ENCODE peak calls at places on chromosomes 11 and 22, in five cellular contexts. S is OCI-LY7, T is GM23338, C is neural progenitor cell, H is HCT116. N is an unnamed sample.

GRCh38 chr11:15704064-15704463 is 589.3 kb downstream of the INSC start:
- DNase-seq in H (no peak), S (no peak), C (peak), T (no peak), N (no peak)

GRCh38 chr22:31488988-31489617 is 539 bp downstream of the EIF4ENIF1 start:
- DNase-seq in T (peak), S (peak), H (no peak), C (peak), N (peak)

GRCh38 chr11:41235670-41236069 is 223.8 kb downstream of the LRRC4C start:
- DNase-seq in S (no peak), T (no peak), C (no peak), H (no peak), N (no peak)

GRCh38 chr11:2248762-2249161 is 21.6 kb downstream of the ASCL2 start:
- DNase-seq in C (no peak), H (no peak), S (no peak), T (no peak), N (no peak)

GRCh38 chr11:29319231-29319630 is 697.6 kb downstream of the KCNA4 start:
- DNase-seq in T (no peak), C (no peak), H (no peak), S (no peak), N (peak)

GRCh38 chr11:693415-693831 is 1.6 kb downstream of the DEAF1 start:
- DNase-seq in C (peak), H (no peak), S (no peak), T (no peak), N (peak)

GRCh38 chr11:110133182-110133581 is 40.0 kb downstream of the ZC3H12C start:
- DNase-seq in H (no peak), S (no peak), C (no peak), T (no peak), N (no peak)

GRCh38 chr22:35306350-35306967 is 6.8 kb downstream of the TOM1 start:
- DNase-seq in T (no peak), H (no peak), S (peak), C (peak), N (peak)

GRCh38 chr11:111236355-111236754 is 9.2 kb upstream of the POU2AF2 start:
- DNase-seq in S (no peak), T (no peak), C (no peak), H (no peak), N (no peak)

GRCh38 chr11:48019230-48019584 is 38.8 kb downstream of the PTPRJ start:
- DNase-seq in S (peak), H (no peak), T (peak), C (peak), N (no peak)

GRCh38 chr22:19325296-19325950 is 33.9 kb upstream of the CLTCL1 start:
- DNase-seq in H (no peak), T (no peak), C (no peak), S (no peak), N (peak)

GRCh38 chr11:70861534-70861933 is 390.8 kb downstream of the SHANK2 start:
- DNase-seq in T (no peak), C (peak), H (no peak), S (no peak), N (no peak)

GRCh38 chr11:90179923-90180322 is 42.9 kb downstream of the CHORDC1 start:
- DNase-seq in T (no peak), C (no peak), H (no peak), S (no peak), N (no peak)

GRCh38 chr11:119422505-119423416 is at the start of gene THY1:
- DNase-seq in H (no peak), S (no peak), C (peak), T (peak), N (peak)

GRCh38 chr22:21009638-21010425 is 5.1 kb upstream of the P2RX6 start:
- DNase-seq in S (peak), T (peak), C (peak), H (no peak), N (peak)

GRCh38 chr11:441418-442274 is at the start of gene ANO9:
- DNase-seq in H (no peak), C (peak), S (peak), T (peak), N (no peak)

GRCh38 chr11:47204633-47204989 is 10.2 kb upstream of the DDB2 start:
- DNase-seq in S (no peak), C (no peak), T (peak), H (no peak), N (peak)

GRCh38 chr11:122313581-122313980 is 197.6 kb upstream of the BLID start:
- DNase-seq in H (no peak), T (no peak), C (no peak), S (no peak), N (no peak)

GRCh38 chr22:17974703-17975372 is 49.5 kb downstream of the MICAL3 start:
- DNase-seq in H (no peak), S (no peak), C (no peak), T (no peak), N (no peak)

GRCh38 chr11:67387518-67387917 is 4.3 kb upstream of the RAD9A start:
- DNase-seq in T (no peak), H (no peak), C (no peak), S (no peak), N (no peak)

GRCh38 chr11:62832346-62833234 is at the start of gene TEX54:
- DNase-seq in T (no peak), C (no peak), H (no peak), S (no peak), N (peak)

GRCh38 chr11:13595166-13595565 is 73.3 kb upstream of the FAR1 start:
- DNase-seq in H (no peak), S (no peak), C (no peak), T (no peak), N (peak)

GRCh38 chr11:17164361-17165246 is 43.2 kb downstream of the PIK3C2A start:
- DNase-seq in H (no peak), T (no peak), C (no peak), S (no peak), N (no peak)

GRCh38 chr11:2553886-2554285 is 109.1 kb downstream of the KCNQ1 start:
- DNase-seq in T (no peak), C (no peak), S (no peak), H (no peak), N (no peak)

GRCh38 chr11:15038963-15039362 is 34.4 kb upstream of the CALCB start:
- DNase-seq in C (peak), S (peak), H (peak), T (peak), N (peak)

GRCh38 chr11:72924568-72925190 is 110.5 kb downstream of the ATG16L2 start:
- DNase-seq in T (no peak), H (peak), S (peak), C (no peak), N (peak)

GRCh38 chr11:101996106-101996505 is 51.1 kb upstream of the CFAP300 start:
- DNase-seq in T (no peak), C (no peak), S (no peak), H (no peak), N (no peak)

GRCh38 chr22:20569059-20570058 is 61.9 kb downstream of the MED15 start:
- DNase-seq in S (no peak), H (peak), C (no peak), T (no peak), N (peak)

GRCh38 chr11:68040121-68040956 is 1.5 kb downstream of the TCIRG1 start:
- DNase-seq in T (peak), H (no peak), C (peak), S (peak), N (peak)

GRCh38 chr11:113697075-113697474 is 9.0 kb downstream of the TMPRSS5 start:
- DNase-seq in C (no peak), S (no peak), T (no peak), H (no peak), N (no peak)

GRCh38 chr11:73961321-73961720 is 10.5 kb downstream of the DNAJB13 start:
- DNase-seq in S (no peak), C (no peak), T (no peak), H (no peak), N (peak)

GRCh38 chr22:49697047-49697446 is 130.6 kb downstream of the BRD1 start:
- DNase-seq in H (no peak), S (no peak), T (no peak), C (no peak), N (no peak)

GRCh38 chr22:30239421-30240405 is 6.8 kb downstream of the LIF start:
- DNase-seq in T (no peak), H (no peak), S (no peak), C (no peak), N (no peak)

GRCh38 chr22:50576806-50577696 is 1.2 kb downstream of the CPT1B start:
- DNase-seq in T (no peak), H (no peak), S (no peak), C (no peak), N (no peak)

GRCh38 chr11:33778682-33779081 is 4.4 kb upstream of the FBXO3 start:
- DNase-seq in T (peak), S (no peak), H (no peak), C (peak), N (peak)
- TF ChIP-seq EZH2phosphoT487 in T (no peak), S (no peak), H (no peak), C (no peak), N (no peak)

GRCh38 chr11:100865443-100865842 is 178.4 kb downstream of the ARHGAP42 start:
- DNase-seq in S (no peak), H (no peak), C (no peak), T (no peak), N (no peak)
- TF ChIP-seq EZH2phosphoT487 in S (no peak), H (no peak), C (no peak), T (no peak), N (no peak)

DNA sequence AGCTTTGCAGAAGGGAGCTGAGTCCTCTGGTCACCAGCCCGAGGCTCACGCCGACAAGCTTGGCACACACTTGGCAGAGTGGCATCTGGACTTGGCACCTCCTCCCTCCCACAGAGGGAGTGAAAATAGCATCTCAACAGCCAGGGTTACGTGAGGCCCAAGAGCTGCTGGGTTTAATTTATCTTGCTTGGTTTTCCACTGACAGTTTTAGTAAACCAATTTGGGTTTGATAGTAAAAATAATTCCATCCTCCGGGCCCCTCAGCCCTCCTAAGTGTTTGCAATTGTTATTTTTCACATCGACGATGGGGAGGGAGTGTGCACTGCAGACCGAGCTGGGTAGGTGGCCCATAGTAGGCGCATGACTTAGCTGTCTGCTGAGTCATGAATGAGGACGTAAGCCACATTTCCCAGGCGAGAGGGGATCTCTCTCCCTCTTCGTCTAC is 107.6 kb upstream of the ASPHD2 start:
- DNase-seq in T (peak), S (no peak), C (no peak), H (no peak), N (peak)
- TF ChIP-seq EZH2phosphoT487 in T (no peak), S (no peak), C (no peak), H (no peak), N (no peak)

DNA sequence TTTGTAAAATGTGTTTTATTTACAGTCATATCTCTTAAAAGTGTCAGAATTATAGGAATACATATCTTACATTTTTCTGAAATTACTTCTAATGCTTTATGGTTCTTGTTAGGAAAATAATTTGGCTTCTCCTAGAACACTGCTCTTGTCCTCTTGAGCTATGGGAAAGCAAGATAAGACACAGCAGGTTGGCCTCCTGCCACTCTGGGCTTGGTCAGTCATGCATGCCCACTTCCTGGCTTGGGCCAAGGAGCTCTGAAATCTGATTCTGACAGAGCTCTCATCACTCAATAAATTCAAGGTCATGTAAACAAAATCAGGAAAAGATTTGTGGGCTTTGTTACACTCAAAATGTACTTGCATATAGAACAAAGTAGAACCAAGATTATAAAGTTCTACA is 1036.0 kb downstream of the OPCML start:
- DNase-seq in C (no peak), S (no peak), H (no peak), T (no peak), N (peak)
- TF ChIP-seq EZH2phosphoT487 in C (no peak), S (no peak), H (no peak), T (no peak), N (no peak)

DNA sequence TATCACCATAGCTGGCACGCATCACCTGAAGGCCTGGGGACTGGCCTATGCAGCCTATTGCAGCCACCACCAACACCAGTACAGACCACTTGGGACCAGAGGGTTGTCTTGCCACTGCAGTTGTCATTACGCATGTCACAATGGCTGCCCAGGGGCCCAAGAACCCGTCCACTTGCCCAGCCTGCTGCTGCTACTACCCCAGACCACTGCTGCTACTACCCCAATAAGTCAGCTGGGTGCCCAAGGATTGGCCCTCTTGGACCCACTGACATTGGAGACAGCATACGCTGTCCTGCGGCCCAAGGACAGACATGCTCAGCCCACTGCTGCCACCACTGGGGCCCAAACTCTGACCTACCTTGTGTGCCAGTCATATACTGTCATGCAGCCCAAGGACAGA is 102.7 kb upstream of the OR9Q1 start:
- DNase-seq in H (no peak), S (no peak), C (no peak), T (no peak), N (no peak)
- TF ChIP-seq EZH2phosphoT487 in H (no peak), S (no peak), C (no peak), T (no peak), N (no peak)

GRCh38 chr11:60705895-60706294 is 6.5 kb downstream of the MS4A8 start:
- DNase-seq in C (no peak), T (no peak), H (no peak), S (no peak), N (no peak)

GRCh38 chr11:60710482-60710881 is 11.1 kb downstream of the MS4A8 start:
- DNase-seq in S (no peak), C (peak), T (peak), H (no peak), N (peak)

GRCh38 chr11:60711316-60711715 is 11.9 kb downstream of the MS4A8 start:
- DNase-seq in T (no peak), C (no peak), S (no peak), H (no peak), N (no peak)

GRCh38 chr11:60703374-60703773 is 4.0 kb downstream of the MS4A8 start:
- DNase-seq in T (no peak), H (no peak), C (no peak), S (no peak), N (no peak)

DNA sequence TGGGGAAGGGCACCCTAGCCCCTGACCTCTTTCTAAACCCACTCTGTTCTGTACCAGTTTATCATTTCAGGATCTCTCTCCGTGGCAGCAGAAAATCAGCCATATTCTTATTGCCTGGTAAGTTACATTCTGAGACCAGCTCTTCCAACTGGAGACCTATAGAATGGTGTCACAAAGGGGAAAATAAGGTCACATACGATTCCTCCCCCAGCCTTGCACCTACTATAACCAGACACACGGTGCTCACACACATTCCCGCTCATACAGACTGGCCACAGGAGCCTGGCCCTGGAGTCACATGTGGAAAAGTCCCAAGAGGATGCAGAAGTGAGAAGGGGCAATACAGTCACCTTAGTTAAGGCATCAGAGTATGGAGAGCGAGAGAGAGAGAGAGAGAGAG is 7.5 kb downstream of the MS4A8 start:
- DNase-seq in H (no peak), C (no peak), S (no peak), T (no peak), N (no peak)
- TF ChIP-seq EZH2phosphoT487 in H (no peak), C (no peak), S (no peak), T (no peak), N (no peak)

DNA sequence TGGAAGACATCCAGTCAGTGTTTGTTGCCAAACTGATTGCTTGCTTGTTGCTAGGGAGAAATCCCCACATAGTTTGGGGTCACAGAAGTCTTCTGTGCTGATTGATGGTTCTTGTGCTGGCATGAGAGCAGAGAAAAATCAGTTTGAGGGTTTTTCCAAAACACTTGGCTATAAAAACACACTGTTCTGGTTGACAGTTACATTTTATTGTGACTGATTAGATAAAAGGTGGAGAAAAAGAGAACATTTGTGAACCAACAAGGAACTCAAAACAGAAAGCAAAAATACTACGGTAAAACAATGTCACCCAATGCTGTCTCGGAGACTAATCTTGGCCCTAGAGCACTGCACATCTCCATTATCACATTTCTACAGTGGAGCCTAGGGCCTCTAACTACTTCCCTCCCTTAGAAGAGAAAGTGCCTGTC is 14.4 kb upstream of the EIF4G2 start:
- DNase-seq in S (no peak), T (no peak), C (no peak), H (no peak), N (no peak)
- TF ChIP-seq EZH2phosphoT487 in S (no peak), T (no peak), C (no peak), H (no peak), N (no peak)

DNA sequence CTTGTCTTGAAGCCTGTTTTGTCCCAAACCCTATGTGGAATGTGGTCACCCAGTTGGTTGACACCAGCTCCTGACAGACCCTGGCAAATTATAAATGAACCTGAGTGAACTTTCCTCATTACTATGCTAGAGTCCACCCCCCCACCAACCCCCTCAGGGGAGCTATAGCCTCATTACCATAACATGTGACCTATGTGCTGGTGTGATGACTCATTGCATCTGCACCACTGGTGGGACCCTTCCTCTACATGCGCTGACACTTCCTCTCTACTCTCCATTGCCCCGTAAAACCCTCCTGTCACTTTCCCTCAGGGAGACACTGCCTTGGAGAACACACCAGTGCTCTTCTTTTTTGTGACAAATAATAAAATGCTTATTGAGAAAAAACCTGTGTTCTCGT is 105.0 kb upstream of the SESN3 start:
- DNase-seq in H (no peak), S (no peak), C (no peak), T (no peak), N (no peak)
- TF ChIP-seq EZH2phosphoT487 in H (no peak), S (no peak), C (no peak), T (no peak), N (no peak)

GRCh38 chr11:8095831-8096522 is 15.0 kb downstream of the TUB start:
- DNase-seq in T (no peak), S (no peak), H (no peak), C (no peak), N (no peak)
- TF ChIP-seq EZH2phosphoT487 in T (no peak), S (no peak), H (no peak), C (no peak), N (no peak)

GRCh38 chr11:83287631-83288030 is 1.5 kb upstream of the CCDC90B start:
- DNase-seq in C (no peak), S (peak), T (no peak), H (no peak), N (no peak)

GRCh38 chr11:83293436-83293732 is 7.2 kb upstream of the CCDC90B start:
- DNase-seq in S (no peak), H (no peak), C (no peak), T (no peak), N (no peak)

GRCh38 chr11:83294208-83294607 is 8.0 kb upstream of the CCDC90B start:
- DNase-seq in C (no peak), S (no peak), H (no peak), T (no peak), N (no peak)

GRCh38 chr11:83292709-83293435 is 6.7 kb upstream of the CCDC90B start:
- DNase-seq in S (peak), H (peak), C (peak), T (peak), N (peak)
- TF ChIP-seq EZH2phosphoT487 in S (no peak), H (no peak), C (no peak), T (no peak), N (no peak)

N was measured in GM23248.